ENCODE peak calls at places on chromosomes 13 and 19, in four cellular contexts. X, W, O and F are unnamed samples. For H3K27me3, the result is how much of the 10 kb centered on the place peaks cover.

GRCh38 chr19:16001481-16002312 is 52.9 kb downstream of the OR10H4 start:
- DNase-seq in W (no peak), O (no peak), X (no peak), F (no peak)

GRCh38 chr19:42850981-42851717 is 28.4 kb downstream of the PSG1 start:
- DNase-seq in O (no peak), W (no peak), X (no peak), F (no peak)

GRCh38 chr13:112136095-112136494 is 69.1 kb downstream of the SOX1 start:
- DNase-seq in O (no peak), W (no peak), X (no peak), F (no peak)

GRCh38 chr19:7751157-7751783 is 3.9 kb upstream of the CD209 start:
- DNase-seq in W (peak), X (no peak), O (no peak), F (no peak)

GRCh38 chr13:29454931-29455481 is 140.5 kb downstream of the SLC7A1 start:
- DNase-seq in O (no peak), W (no peak), X (peak), F (peak)

GRCh38 chr13:44108345-44108858 is 228.7 kb downstream of the LACC1 start:
- DNase-seq in X (no peak), W (no peak), O (no peak), F (no peak)

GRCh38 chr13:41492432-41493267 is 35.3 kb downstream of the RGCC start:
- DNase-seq in O (no peak), W (no peak), X (no peak), F (no peak)

GRCh38 chr19:56126983-56127780 is 6.1 kb upstream of the ZNF787 start:
- DNase-seq in W (no peak), O (no peak), X (no peak), F (no peak)

GRCh38 chr13:104314926-104315535 is 1248.8 kb upstream of the SLC10A2 start:
- DNase-seq in O (no peak), W (no peak), X (no peak), F (no peak)

GRCh38 chr13:42832341-42833153 is 51.2 kb downstream of the FAM216B start:
- DNase-seq in O (no peak), W (no peak), X (no peak), F (no peak)

GRCh38 chr13:20305587-20305986 is 73.5 kb upstream of the GJB6 start:
- DNase-seq in X (no peak), O (no peak), W (no peak), F (no peak)

GRCh38 chr19:23762884-23763711 is 4.4 kb upstream of the ZNF681 start:
- DNase-seq in O (peak), X (peak), W (peak), F (peak)

GRCh38 chr19:2095338-2095938 is 688 bp downstream of the MOB3A start:
- DNase-seq in O (no peak), X (peak), W (no peak), F (no peak)

GRCh38 chr13:113157206-113157928 is 1.1 kb upstream of the PROZ start:
- DNase-seq in W (no peak), O (no peak), X (no peak), F (no peak)

GRCh38 chr19:48490980-48491792 is 20.4 kb downstream of the LMTK3 start:
- DNase-seq in X (peak), O (peak), W (peak), F (no peak)

GRCh38 chr13:70792121-70792520 is 683.9 kb upstream of the KLHL1 start:
- DNase-seq in X (peak), O (no peak), W (no peak), F (no peak)
- H3K27me3 ChIP-seq in X (under half), O (under half), W (under half), F (under half)

GRCh38 chr13:76703621-76704020 is 182.6 kb downstream of the KCTD12 start:
- DNase-seq in X (no peak), W (no peak), O (no peak), F (no peak)
- H3K27me3 ChIP-seq in X (under half), W (under half), O (under half), F (under half)

GRCh38 chr19:13256918-13257317 is 106.7 kb downstream of the IER2 start:
- DNase-seq in X (no peak), O (no peak), W (no peak), F (no peak)

GRCh38 chr19:13260883-13261653 is 110.9 kb downstream of the IER2 start:
- DNase-seq in O (no peak), W (no peak), X (no peak), F (no peak)

GRCh38 chr19:13255041-13255718 is 105.0 kb downstream of the IER2 start:
- DNase-seq in X (no peak), O (no peak), W (no peak), F (no peak)

GRCh38 chr19:13252569-13253335 is 102.5 kb downstream of the IER2 start:
- DNase-seq in W (no peak), O (no peak), X (no peak), F (no peak)

DNA sequence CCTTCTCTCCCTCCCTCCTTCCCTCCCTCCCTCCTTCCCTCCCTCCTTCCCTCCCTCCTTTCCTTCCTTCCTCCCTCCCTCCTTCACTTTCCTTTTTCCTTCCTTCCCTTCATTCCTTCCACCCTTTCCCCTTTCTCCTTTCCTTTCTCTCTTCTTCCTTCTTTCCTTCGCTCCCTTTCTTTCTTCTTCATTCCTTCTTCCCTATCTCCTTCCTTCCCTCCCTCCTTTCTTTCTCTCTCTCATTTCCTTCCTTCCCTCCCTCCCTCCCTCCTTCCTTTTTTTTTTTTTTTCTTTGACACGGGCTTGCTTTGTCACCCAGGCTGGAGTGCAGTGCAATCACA is 105.5 kb downstream of the IER2 start:
- DNase-seq in X (no peak), O (no peak), W (no peak), F (no peak)
- H3K27me3 ChIP-seq in X (under half), O (under half), W (under half), F (under half)

GRCh38 chr19:18603958-18604819 is 2.4 kb downstream of the CRLF1 start:
- DNase-seq in X (peak), O (no peak), W (no peak), F (no peak)

GRCh38 chr19:18605196-18605545 is 1.4 kb downstream of the CRLF1 start:
- DNase-seq in X (no peak), W (no peak), O (no peak), F (no peak)

GRCh38 chr19:18603255-18603957 is 3.2 kb downstream of the CRLF1 start:
- DNase-seq in O (no peak), X (peak), W (no peak), F (no peak)

GRCh38 chr19:18605546-18606280 is 886 bp downstream of the CRLF1 start:
- DNase-seq in X (peak), O (no peak), W (no peak), F (no peak)

DNA sequence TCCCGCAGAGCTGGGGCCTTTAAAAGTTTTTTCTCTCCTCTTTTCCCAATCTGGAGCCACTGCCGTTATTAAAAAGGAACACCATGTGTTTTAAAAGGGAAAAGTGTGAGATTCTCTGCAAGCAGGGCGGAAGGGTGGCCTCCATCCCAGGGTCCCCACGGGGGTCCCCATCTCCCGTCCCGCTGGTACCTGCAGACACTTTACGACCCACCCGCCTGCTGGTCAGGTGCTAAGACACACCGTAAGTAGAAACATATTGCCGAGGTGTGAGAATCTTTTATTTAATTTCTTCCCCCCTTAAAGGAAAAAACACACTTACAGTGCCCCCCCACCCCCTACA is 1.8 kb downstream of the CRLF1 start:
- DNase-seq in W (no peak), X (no peak), O (no peak), F (no peak)
- H3K27me3 ChIP-seq in W (under half), X (half or more), O (under half), F (half or more)

GRCh38 chr19:30656520-30657100 is 284.4 kb downstream of the ZNF536 start:
- DNase-seq in X (no peak), W (no peak), O (no peak), F (no peak)

GRCh38 chr19:30662211-30662861 is 290.2 kb downstream of the ZNF536 start:
- DNase-seq in O (no peak), X (no peak), W (no peak), F (no peak)

GRCh38 chr19:30665449-30665848 is 293.3 kb downstream of the ZNF536 start:
- DNase-seq in O (no peak), W (no peak), X (no peak), F (no peak)

GRCh38 chr19:30664358-30665058 is 292.3 kb downstream of the ZNF536 start:
- DNase-seq in X (peak), W (no peak), O (no peak), F (no peak)

DNA sequence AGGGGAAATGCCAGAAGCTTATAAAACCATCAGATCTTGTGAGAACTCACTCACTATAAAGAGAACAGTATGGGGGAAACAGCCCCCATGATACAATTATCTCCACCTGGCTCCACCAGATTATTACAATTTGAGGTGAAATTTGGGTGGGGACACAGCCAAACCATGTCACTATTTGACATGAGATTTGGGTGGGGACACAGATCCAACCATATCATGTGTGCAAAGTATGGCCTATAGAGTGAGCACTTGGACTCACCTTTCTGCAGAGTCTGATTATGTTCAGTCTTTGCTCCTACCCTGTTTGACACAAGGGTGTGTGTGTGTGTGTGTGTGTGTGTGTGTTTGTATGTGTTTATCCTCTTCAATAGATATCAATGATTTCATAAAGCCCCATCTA is 287.5 kb downstream of the ZNF536 start:
- DNase-seq in X (no peak), O (no peak), W (no peak), F (no peak)
- H3K27me3 ChIP-seq in X (under half), O (under half), W (under half), F (under half)

GRCh38 chr13:98719527-98720250 is 32.8 kb downstream of the SLC15A1 start:
- DNase-seq in X (no peak), W (no peak), O (no peak), F (no peak)
- H3K27me3 ChIP-seq in X (under half), W (under half), O (under half), F (under half)